ENCODE peak calls at places on chromosome 5, in ten cellular contexts. One of them, this sample, is unnamed.

GRCh38 chr5:132456553-132457361 is 33.8 kb downstream of the IRF1 start:
- DNase-seq in brain microvascular endothelial cell: no peak
- DNase-seq in foreskin fibroblast: peak
- DNase-seq in fibroblast of lung: no peak
- DNase-seq in spleen: peak
- DNase-seq in cardiac fibroblast: peak
- DNase-seq in body of pancreas: peak
- DNase-seq in HFFc6: no peak
- DNase-seq in AG10803: peak
- DNase-seq in astrocyte of the cerebellum: no peak
- DNase-seq in this sample: peak

GRCh38 chr5:34699155-34700077 is 43.3 kb downstream of the RAI14 start:
- DNase-seq in brain microvascular endothelial cell: no peak
- DNase-seq in AG10803: no peak
- DNase-seq in astrocyte of the cerebellum: no peak
- DNase-seq in spleen: no peak
- DNase-seq in body of pancreas: peak
- DNase-seq in cardiac fibroblast: no peak
- DNase-seq in HFFc6: no peak
- DNase-seq in foreskin fibroblast: no peak
- DNase-seq in fibroblast of lung: no peak
- DNase-seq in this sample: no peak

GRCh38 chr5:815449-815848 is 30.9 kb upstream of the ZDHHC11B start:
- DNase-seq in HFFc6: no peak
- DNase-seq in astrocyte of the cerebellum: no peak
- DNase-seq in foreskin fibroblast: no peak
- DNase-seq in body of pancreas: no peak
- DNase-seq in cardiac fibroblast: no peak
- DNase-seq in AG10803: no peak
- DNase-seq in fibroblast of lung: no peak
- DNase-seq in brain microvascular endothelial cell: no peak
- DNase-seq in spleen: no peak
- DNase-seq in this sample: no peak

GRCh38 chr5:88140396-88140862 is 128.2 kb downstream of the TMEM161B start:
- DNase-seq in brain microvascular endothelial cell: no peak
- DNase-seq in HFFc6: no peak
- DNase-seq in foreskin fibroblast: no peak
- DNase-seq in astrocyte of the cerebellum: no peak
- DNase-seq in cardiac fibroblast: no peak
- DNase-seq in AG10803: no peak
- DNase-seq in spleen: no peak
- DNase-seq in body of pancreas: no peak
- DNase-seq in fibroblast of lung: no peak
- DNase-seq in this sample: no peak

GRCh38 chr5:140189977-140190867 is 15.2 kb downstream of the CYSTM1 start:
- DNase-seq in AG10803: peak
- DNase-seq in spleen: no peak
- DNase-seq in brain microvascular endothelial cell: peak
- DNase-seq in fibroblast of lung: peak
- DNase-seq in cardiac fibroblast: peak
- DNase-seq in body of pancreas: no peak
- DNase-seq in foreskin fibroblast: peak
- DNase-seq in astrocyte of the cerebellum: no peak
- DNase-seq in HFFc6: peak
- DNase-seq in this sample: peak

GRCh38 chr5:167688731-167689130 is 602.7 kb upstream of the WWC1 start:
- DNase-seq in brain microvascular endothelial cell: no peak
- DNase-seq in body of pancreas: no peak
- DNase-seq in HFFc6: no peak
- DNase-seq in spleen: no peak
- DNase-seq in fibroblast of lung: no peak
- DNase-seq in cardiac fibroblast: no peak
- DNase-seq in AG10803: no peak
- DNase-seq in foreskin fibroblast: no peak
- DNase-seq in astrocyte of the cerebellum: no peak
- DNase-seq in this sample: peak

GRCh38 chr5:138657360-138657759 is 82.2 kb upstream of the HSPA9 start:
- DNase-seq in astrocyte of the cerebellum: no peak
- DNase-seq in AG10803: no peak
- DNase-seq in fibroblast of lung: no peak
- DNase-seq in spleen: no peak
- DNase-seq in cardiac fibroblast: no peak
- DNase-seq in body of pancreas: no peak
- DNase-seq in HFFc6: no peak
- DNase-seq in brain microvascular endothelial cell: no peak
- DNase-seq in foreskin fibroblast: no peak
- DNase-seq in this sample: no peak

GRCh38 chr5:157115012-157115411 is 6.2 kb upstream of the HAVCR2 start:
- DNase-seq in astrocyte of the cerebellum: no peak
- DNase-seq in AG10803: no peak
- DNase-seq in fibroblast of lung: no peak
- DNase-seq in brain microvascular endothelial cell: no peak
- DNase-seq in cardiac fibroblast: no peak
- DNase-seq in HFFc6: no peak
- DNase-seq in body of pancreas: no peak
- DNase-seq in spleen: no peak
- DNase-seq in foreskin fibroblast: no peak
- DNase-seq in this sample: no peak

GRCh38 chr5:150428106-150428876 is 15.6 kb upstream of the CD74 start:
- DNase-seq in astrocyte of the cerebellum: no peak
- DNase-seq in spleen: peak
- DNase-seq in cardiac fibroblast: peak
- DNase-seq in fibroblast of lung: no peak
- DNase-seq in brain microvascular endothelial cell: peak
- DNase-seq in AG10803: no peak
- DNase-seq in body of pancreas: peak
- DNase-seq in foreskin fibroblast: no peak
- DNase-seq in HFFc6: no peak
- DNase-seq in this sample: peak

GRCh38 chr5:30279237-30279636 is 914.2 kb upstream of the CDH6 start:
- DNase-seq in cardiac fibroblast: peak
- DNase-seq in foreskin fibroblast: no peak
- DNase-seq in spleen: no peak
- DNase-seq in AG10803: peak
- DNase-seq in brain microvascular endothelial cell: peak
- DNase-seq in HFFc6: no peak
- DNase-seq in body of pancreas: no peak
- DNase-seq in astrocyte of the cerebellum: peak
- DNase-seq in fibroblast of lung: no peak
- DNase-seq in this sample: no peak

GRCh38 chr5:161373345-161373707 is 173.2 kb downstream of the GABRB2 start:
- DNase-seq in body of pancreas: no peak
- DNase-seq in cardiac fibroblast: no peak
- DNase-seq in foreskin fibroblast: no peak
- DNase-seq in spleen: no peak
- DNase-seq in AG10803: no peak
- DNase-seq in astrocyte of the cerebellum: no peak
- DNase-seq in brain microvascular endothelial cell: no peak
- DNase-seq in fibroblast of lung: no peak
- DNase-seq in HFFc6: no peak
- DNase-seq in this sample: no peak

GRCh38 chr5:50711280-50711679 is 44.8 kb downstream of the PARP8 start:
- DNase-seq in body of pancreas: peak
- DNase-seq in astrocyte of the cerebellum: no peak
- DNase-seq in fibroblast of lung: peak
- DNase-seq in spleen: no peak
- DNase-seq in brain microvascular endothelial cell: peak
- DNase-seq in cardiac fibroblast: peak
- DNase-seq in foreskin fibroblast: no peak
- DNase-seq in AG10803: peak
- DNase-seq in HFFc6: no peak
- DNase-seq in this sample: peak

GRCh38 chr5:26807231-26808199 is 230.9 kb downstream of the CDH9 start:
- DNase-seq in HFFc6: no peak
- DNase-seq in AG10803: no peak
- DNase-seq in spleen: no peak
- DNase-seq in cardiac fibroblast: no peak
- DNase-seq in foreskin fibroblast: no peak
- DNase-seq in brain microvascular endothelial cell: no peak
- DNase-seq in body of pancreas: no peak
- DNase-seq in astrocyte of the cerebellum: no peak
- DNase-seq in fibroblast of lung: no peak
- DNase-seq in this sample: no peak

GRCh38 chr5:177005619-177006264 is 837 bp downstream of the UIMC1 start:
- DNase-seq in cardiac fibroblast: peak
- DNase-seq in body of pancreas: peak
- DNase-seq in spleen: peak
- DNase-seq in fibroblast of lung: peak
- DNase-seq in brain microvascular endothelial cell: peak
- DNase-seq in HFFc6: peak
- DNase-seq in foreskin fibroblast: peak
- DNase-seq in astrocyte of the cerebellum: no peak
- DNase-seq in AG10803: peak
- DNase-seq in this sample: peak

GRCh38 chr5:1974501-1975405 is 92.0 kb upstream of the IRX4 start:
- DNase-seq in AG10803: no peak
- DNase-seq in spleen: no peak
- DNase-seq in brain microvascular endothelial cell: no peak
- DNase-seq in cardiac fibroblast: no peak
- DNase-seq in astrocyte of the cerebellum: no peak
- DNase-seq in foreskin fibroblast: no peak
- DNase-seq in HFFc6: no peak
- DNase-seq in fibroblast of lung: no peak
- DNase-seq in body of pancreas: no peak
- DNase-seq in this sample: no peak

GRCh38 chr5:1974081-1974480 is 91.4 kb upstream of the IRX4 start:
- DNase-seq in foreskin fibroblast: no peak
- DNase-seq in cardiac fibroblast: no peak
- DNase-seq in astrocyte of the cerebellum: no peak
- DNase-seq in AG10803: no peak
- DNase-seq in fibroblast of lung: no peak
- DNase-seq in spleen: no peak
- DNase-seq in body of pancreas: no peak
- DNase-seq in brain microvascular endothelial cell: no peak
- DNase-seq in HFFc6: no peak
- DNase-seq in this sample: no peak

GRCh38 chr5:1975406-1975715 is 92.6 kb upstream of the IRX4 start:
- DNase-seq in fibroblast of lung: no peak
- DNase-seq in foreskin fibroblast: no peak
- DNase-seq in astrocyte of the cerebellum: no peak
- DNase-seq in brain microvascular endothelial cell: no peak
- DNase-seq in AG10803: no peak
- DNase-seq in HFFc6: no peak
- DNase-seq in body of pancreas: peak
- DNase-seq in spleen: no peak
- DNase-seq in cardiac fibroblast: no peak
- DNase-seq in this sample: no peak

GRCh38 chr5:1973391-1974013 is 90.8 kb upstream of the IRX4 start:
- DNase-seq in spleen: peak
- DNase-seq in fibroblast of lung: no peak
- DNase-seq in foreskin fibroblast: no peak
- DNase-seq in cardiac fibroblast: no peak
- DNase-seq in body of pancreas: no peak
- DNase-seq in HFFc6: no peak
- DNase-seq in brain microvascular endothelial cell: no peak
- DNase-seq in astrocyte of the cerebellum: no peak
- DNase-seq in AG10803: no peak
- DNase-seq in this sample: no peak

GRCh38 chr5:1975898-1976765 is 93.4 kb upstream of the IRX4 start:
- DNase-seq in AG10803: no peak
- DNase-seq in foreskin fibroblast: peak
- DNase-seq in spleen: no peak
- DNase-seq in brain microvascular endothelial cell: no peak
- DNase-seq in body of pancreas: no peak
- DNase-seq in fibroblast of lung: peak
- DNase-seq in astrocyte of the cerebellum: no peak
- DNase-seq in HFFc6: no peak
- DNase-seq in cardiac fibroblast: peak
- DNase-seq in this sample: peak
- TF ChIP-seq CTCF in AG10803: no peak
- TF ChIP-seq CTCF in foreskin fibroblast: no peak
- TF ChIP-seq CTCF in spleen: no peak
- TF ChIP-seq CTCF in brain microvascular endothelial cell: no peak
- TF ChIP-seq CTCF in body of pancreas: no peak
- TF ChIP-seq CTCF in fibroblast of lung: no peak
- TF ChIP-seq CTCF in astrocyte of the cerebellum: no peak
- TF ChIP-seq CTCF in HFFc6: no peak
- TF ChIP-seq CTCF in cardiac fibroblast: no peak
- TF ChIP-seq CTCF in this sample: no peak

GRCh38 chr5:110054240-110054639 is 364.5 kb downstream of the MAN2A1 start:
- DNase-seq in foreskin fibroblast: peak
- DNase-seq in AG10803: peak
- DNase-seq in fibroblast of lung: peak
- DNase-seq in body of pancreas: peak
- DNase-seq in astrocyte of the cerebellum: peak
- DNase-seq in brain microvascular endothelial cell: peak
- DNase-seq in cardiac fibroblast: peak
- DNase-seq in HFFc6: no peak
- DNase-seq in spleen: no peak
- DNase-seq in this sample: peak
- TF ChIP-seq CTCF in foreskin fibroblast: peak
- TF ChIP-seq CTCF in AG10803: peak
- TF ChIP-seq CTCF in fibroblast of lung: no peak
- TF ChIP-seq CTCF in body of pancreas: no peak
- TF ChIP-seq CTCF in astrocyte of the cerebellum: peak
- TF ChIP-seq CTCF in brain microvascular endothelial cell: peak
- TF ChIP-seq CTCF in cardiac fibroblast: peak
- TF ChIP-seq CTCF in HFFc6: no peak
- TF ChIP-seq CTCF in spleen: peak
- TF ChIP-seq CTCF in this sample: no peak

GRCh38 chr5:54518146-54519082 is 855 bp downstream of the SNX18 start:
- DNase-seq in HFFc6: no peak
- DNase-seq in brain microvascular endothelial cell: no peak
- DNase-seq in cardiac fibroblast: peak
- DNase-seq in spleen: peak
- DNase-seq in foreskin fibroblast: peak
- DNase-seq in AG10803: peak
- DNase-seq in astrocyte of the cerebellum: no peak
- DNase-seq in fibroblast of lung: no peak
- DNase-seq in body of pancreas: peak
- DNase-seq in this sample: no peak
- TF ChIP-seq CTCF in HFFc6: no peak
- TF ChIP-seq CTCF in brain microvascular endothelial cell: no peak
- TF ChIP-seq CTCF in cardiac fibroblast: no peak
- TF ChIP-seq CTCF in spleen: no peak
- TF ChIP-seq CTCF in foreskin fibroblast: no peak
- TF ChIP-seq CTCF in AG10803: no peak
- TF ChIP-seq CTCF in astrocyte of the cerebellum: no peak
- TF ChIP-seq CTCF in fibroblast of lung: no peak
- TF ChIP-seq CTCF in body of pancreas: no peak
- TF ChIP-seq CTCF in this sample: peak

DNA sequence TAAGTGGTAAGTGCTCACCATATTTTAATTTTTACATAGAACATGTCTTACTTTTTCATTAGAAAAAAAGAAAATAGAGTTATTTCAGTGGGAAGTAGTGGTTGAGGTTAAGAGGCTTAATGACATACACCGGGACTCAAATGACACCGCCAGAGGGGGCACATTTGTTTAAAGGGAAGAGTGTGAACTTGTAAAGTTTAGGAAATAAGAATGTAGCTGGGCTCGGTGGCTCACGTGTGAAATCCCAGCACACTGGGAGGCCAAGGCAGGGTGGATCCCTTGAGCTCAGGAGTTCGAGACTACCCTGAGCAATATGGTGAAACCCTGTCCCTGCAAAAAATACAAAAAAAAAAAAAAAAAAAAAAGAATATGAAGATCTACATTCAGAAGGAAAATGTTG is 43.4 kb upstream of the TNFAIP8 start:
- DNase-seq in body of pancreas: no peak
- DNase-seq in fibroblast of lung: no peak
- DNase-seq in foreskin fibroblast: no peak
- DNase-seq in AG10803: no peak
- DNase-seq in spleen: no peak
- DNase-seq in astrocyte of the cerebellum: no peak
- DNase-seq in brain microvascular endothelial cell: no peak
- DNase-seq in cardiac fibroblast: no peak
- DNase-seq in HFFc6: no peak
- DNase-seq in this sample: no peak
- TF ChIP-seq CTCF in body of pancreas: no peak
- TF ChIP-seq CTCF in fibroblast of lung: no peak
- TF ChIP-seq CTCF in foreskin fibroblast: no peak
- TF ChIP-seq CTCF in AG10803: no peak
- TF ChIP-seq CTCF in spleen: no peak
- TF ChIP-seq CTCF in astrocyte of the cerebellum: no peak
- TF ChIP-seq CTCF in brain microvascular endothelial cell: no peak
- TF ChIP-seq CTCF in cardiac fibroblast: no peak
- TF ChIP-seq CTCF in HFFc6: no peak
- TF ChIP-seq CTCF in this sample: no peak

This sample was measured in fibroblast of villous mesenchyme.